ENCODE peak calls at places on chromosomes 1 and 21, in four cellular contexts. One of them, this sample, is unnamed.

GRCh38 chr1:40362699-40363098 is 10.8 kb upstream of the SMAP2 start:
- DNase-seq in GM12891: no peak
- DNase-seq in HepG2: no peak
- DNase-seq in H1: no peak
- DNase-seq in this sample: no peak

GRCh38 chr1:233368106-233368783 is 40.7 kb downstream of the MAP3K21 start:
- DNase-seq in GM12891: no peak
- DNase-seq in HepG2: no peak
- DNase-seq in H1: no peak
- DNase-seq in this sample: no peak

GRCh38 chr1:66606359-66607142 is 72.6 kb downstream of the SGIP1 start:
- DNase-seq in GM12891: no peak
- DNase-seq in HepG2: no peak
- DNase-seq in H1: no peak
- DNase-seq in this sample: no peak

GRCh38 chr1:91872560-91873081 is 13.3 kb downstream of the TGFBR3 start:
- DNase-seq in GM12891: no peak
- DNase-seq in HepG2: peak; percentile 66
- DNase-seq in H1: no peak
- DNase-seq in this sample: no peak

GRCh38 chr1:183212870-183213269 is 26.8 kb downstream of the LAMC2 start:
- DNase-seq in GM12891: no peak
- DNase-seq in HepG2: no peak
- DNase-seq in H1: no peak
- DNase-seq in this sample: no peak

GRCh38 chr1:2907051-2907450 is 105.6 kb upstream of the TTC34 start:
- DNase-seq in GM12891: no peak
- DNase-seq in HepG2: no peak
- DNase-seq in H1: no peak
- DNase-seq in this sample: no peak

GRCh38 chr1:36962991-36963390 is 71.3 kb downstream of the GRIK3 start:
- DNase-seq in GM12891: no peak
- DNase-seq in HepG2: no peak
- DNase-seq in H1: no peak
- DNase-seq in this sample: no peak

GRCh38 chr1:7517611-7518330 is 253.3 kb upstream of the VAMP3 start:
- DNase-seq in GM12891: no peak
- DNase-seq in HepG2: no peak
- DNase-seq in H1: no peak
- DNase-seq in this sample: no peak

GRCh38 chr1:207861442-207862177 is 49.3 kb downstream of the CD34 start:
- DNase-seq in GM12891: no peak
- DNase-seq in HepG2: no peak
- DNase-seq in H1: no peak
- DNase-seq in this sample: no peak

GRCh38 chr1:183473286-183473536 is 912 bp downstream of the SMG7 start:
- DNase-seq in GM12891: no peak
- DNase-seq in HepG2: no peak
- DNase-seq in H1: no peak
- DNase-seq in this sample: no peak

GRCh38 chr1:4713669-4714068 is 59.3 kb downstream of the AJAP1 start:
- DNase-seq in GM12891: no peak
- DNase-seq in HepG2: no peak
- DNase-seq in H1: no peak
- DNase-seq in this sample: no peak

GRCh38 chr1:182520746-182521145 is 68.3 kb downstream of the RNASEL start:
- DNase-seq in GM12891: no peak
- DNase-seq in HepG2: no peak
- DNase-seq in H1: no peak
- DNase-seq in this sample: no peak

GRCh38 chr1:107877092-107877491 is 87.9 kb downstream of the VAV3 start:
- DNase-seq in GM12891: no peak
- DNase-seq in HepG2: no peak
- DNase-seq in H1: no peak
- DNase-seq in this sample: no peak

GRCh38 chr1:171769171-171769570 is 12.3 kb upstream of the METTL13 start:
- DNase-seq in GM12891: no peak
- DNase-seq in HepG2: no peak
- DNase-seq in H1: no peak
- DNase-seq in this sample: no peak

GRCh38 chr1:63087966-63088365 is 234.4 kb upstream of the FOXD3 start:
- DNase-seq in GM12891: no peak
- DNase-seq in HepG2: peak; percentile 18
- DNase-seq in H1: no peak
- DNase-seq in this sample: no peak

GRCh38 chr1:17333081-17333480 is 25.1 kb downstream of the PADI4 start:
- DNase-seq in GM12891: no peak
- DNase-seq in HepG2: no peak
- DNase-seq in H1: no peak
- DNase-seq in this sample: no peak

GRCh38 chr1:11886986-11887665 is 28.4 kb upstream of the NPPB start:
- DNase-seq in GM12891: no peak
- DNase-seq in HepG2: no peak
- DNase-seq in H1: no peak
- DNase-seq in this sample: no peak

GRCh38 chr21:45887788-45888187 is 93.8 kb upstream of the COL6A1 start:
- DNase-seq in GM12891: no peak
- DNase-seq in HepG2: no peak
- DNase-seq in H1: no peak
- DNase-seq in this sample: no peak

GRCh38 chr1:23691499-23692307 is at the start of gene RPL11:
- DNase-seq in GM12891: peak; percentile 85
- DNase-seq in HepG2: peak; percentile 92
- DNase-seq in H1: peak; percentile 88
- DNase-seq in this sample: peak; percentile 83
- TF ChIP-seq POLR2A in GM12891: peak; percentile 99
- TF ChIP-seq POLR2A in HepG2: peak; percentile 94
- TF ChIP-seq POLR2A in H1: peak; percentile 97
- TF ChIP-seq POLR2A in this sample: peak; percentile 99

GRCh38 chr1:14945132-14946010 is 208.2 kb upstream of the TMEM51 start:
- DNase-seq in GM12891: no peak
- DNase-seq in HepG2: no peak
- DNase-seq in H1: no peak
- DNase-seq in this sample: no peak
- TF ChIP-seq TAF1 in GM12891: no peak
- TF ChIP-seq TAF1 in HepG2: no peak
- TF ChIP-seq TAF1 in H1: no peak
- TF ChIP-seq TAF1 in this sample: no peak

DNA sequence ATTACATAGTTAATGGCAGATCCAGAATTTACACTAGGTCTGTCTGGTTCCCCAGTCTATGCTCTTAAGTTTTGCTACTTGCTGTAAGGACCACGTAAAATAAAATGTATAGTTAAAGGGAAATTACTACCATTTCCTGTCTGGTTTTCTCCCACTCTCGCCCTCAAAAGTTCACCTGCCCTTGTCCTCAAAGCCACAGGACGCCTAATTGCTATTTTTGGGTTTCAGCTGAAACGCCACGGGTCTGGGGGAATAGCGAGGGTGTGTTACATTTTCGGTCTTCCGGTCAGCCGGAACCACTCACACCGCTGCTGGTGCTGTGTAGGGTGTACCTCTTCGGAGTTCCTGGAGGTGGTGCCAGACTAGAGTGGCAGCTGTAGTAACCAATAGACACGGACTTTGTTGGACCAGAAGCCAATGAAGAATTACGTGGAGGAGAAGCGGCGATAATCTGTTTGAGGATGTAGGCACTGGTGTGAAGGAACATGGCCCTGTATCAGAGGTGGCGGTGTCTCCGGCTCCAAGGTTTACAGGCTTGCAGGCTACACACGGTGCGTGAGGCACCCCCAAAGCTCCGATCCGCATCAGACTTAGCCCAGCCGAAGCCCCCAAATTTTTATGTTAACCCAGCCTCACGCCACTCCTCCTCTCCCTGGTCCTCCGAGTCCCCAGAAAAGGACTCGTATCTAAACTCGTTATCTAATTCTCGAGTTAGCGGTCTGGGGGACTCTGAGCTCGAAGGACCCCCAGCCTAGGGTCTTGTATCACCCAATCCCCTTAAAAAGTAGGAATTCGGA is at the start of gene TARS2:
- DNase-seq in GM12891: peak; percentile 76
- DNase-seq in HepG2: peak; percentile 97
- DNase-seq in H1: peak; percentile 93
- DNase-seq in this sample: peak; percentile 79
- TF ChIP-seq POLR2A in GM12891: peak; percentile 96
- TF ChIP-seq POLR2A in HepG2: peak; percentile 83
- TF ChIP-seq POLR2A in H1: peak; percentile 83
- TF ChIP-seq POLR2A in this sample: peak; percentile 96

GRCh38 chr1:44571712-44572571 is 102.3 kb downstream of the TMEM53 start:
- DNase-seq in GM12891: peak; percentile 37
- DNase-seq in HepG2: peak; percentile 39
- DNase-seq in H1: no peak
- DNase-seq in this sample: no peak
- TF ChIP-seq TAF1 in GM12891: no peak
- TF ChIP-seq TAF1 in HepG2: no peak
- TF ChIP-seq TAF1 in H1: no peak
- TF ChIP-seq TAF1 in this sample: no peak

DNA sequence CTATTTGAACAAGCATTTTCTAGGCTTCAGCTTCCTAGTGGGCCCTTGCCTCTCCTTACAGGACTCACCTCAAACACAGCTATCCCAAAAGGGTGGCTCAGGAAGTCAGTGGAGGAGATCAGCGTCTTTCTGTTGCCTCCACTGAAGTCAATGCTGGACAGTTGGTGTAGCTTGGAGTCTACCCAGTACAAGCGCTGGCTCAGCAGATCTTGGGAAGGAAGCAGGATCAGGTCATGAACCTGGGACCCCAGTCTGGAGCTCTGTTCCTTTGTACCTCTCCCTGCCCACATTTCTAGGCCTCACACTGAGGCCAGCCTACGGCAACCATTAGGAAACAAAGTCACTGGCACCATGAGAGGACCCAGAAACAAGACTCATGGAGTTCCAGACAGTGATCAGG is 23.7 kb upstream of the MAGOH start:
- DNase-seq in GM12891: no peak
- DNase-seq in HepG2: no peak
- DNase-seq in H1: no peak
- DNase-seq in this sample: no peak
- TF ChIP-seq POLR2A in GM12891: no peak
- TF ChIP-seq POLR2A in HepG2: no peak
- TF ChIP-seq POLR2A in H1: no peak
- TF ChIP-seq POLR2A in this sample: no peak

DNA sequence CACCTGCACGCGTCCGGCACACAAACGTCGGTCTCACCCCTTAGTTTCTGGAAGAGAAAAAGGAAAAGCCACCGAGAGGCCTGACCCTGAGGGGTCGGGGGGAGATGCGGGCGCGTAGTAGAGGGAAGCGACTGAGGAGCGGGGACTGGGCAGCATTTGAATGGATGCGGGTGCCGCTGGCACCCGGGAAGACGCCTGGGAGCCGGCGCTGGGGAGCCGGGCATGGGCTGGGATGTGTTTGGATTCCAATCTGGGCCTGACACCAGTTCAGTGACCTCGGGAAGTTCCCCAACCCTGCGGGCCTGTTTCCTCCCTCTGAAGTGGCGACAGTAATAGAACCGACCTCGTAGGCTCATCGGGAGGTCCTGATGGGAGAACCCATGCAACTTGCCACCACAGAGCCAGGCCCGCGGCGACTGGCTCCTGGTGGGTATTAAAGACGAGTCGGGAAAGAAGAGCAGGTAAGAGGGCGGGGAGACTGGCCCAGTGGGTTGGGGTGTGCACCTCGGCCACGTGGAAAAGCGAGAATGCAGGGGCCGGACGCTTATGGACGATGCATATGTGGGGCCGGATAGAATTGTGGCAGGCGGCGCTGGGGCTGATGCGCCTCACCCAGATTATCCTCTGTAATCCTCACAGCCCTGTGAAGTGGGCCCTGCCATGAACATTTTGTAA is 105.9 kb downstream of the SLC16A1 start:
- DNase-seq in GM12891: peak; percentile 12
- DNase-seq in HepG2: no peak
- DNase-seq in H1: no peak
- DNase-seq in this sample: no peak
- TF ChIP-seq TAF1 in GM12891: no peak
- TF ChIP-seq TAF1 in HepG2: no peak
- TF ChIP-seq TAF1 in H1: no peak
- TF ChIP-seq TAF1 in this sample: no peak

GRCh38 chr1:193199940-193200339 is 13.5 kb upstream of the B3GALT2 start:
- DNase-seq in GM12891: no peak
- DNase-seq in HepG2: no peak
- DNase-seq in H1: no peak
- DNase-seq in this sample: no peak
- TF ChIP-seq POLR2A in GM12891: no peak
- TF ChIP-seq POLR2A in HepG2: no peak
- TF ChIP-seq POLR2A in H1: no peak
- TF ChIP-seq POLR2A in this sample: no peak

GRCh38 chr1:51744506-51745303 is 127.8 kb downstream of the OSBPL9 start:
- DNase-seq in GM12891: no peak
- DNase-seq in HepG2: no peak
- DNase-seq in H1: no peak
- DNase-seq in this sample: no peak

GRCh38 chr1:51741121-51741681 is 124.3 kb downstream of the OSBPL9 start:
- DNase-seq in GM12891: no peak
- DNase-seq in HepG2: no peak
- DNase-seq in H1: no peak
- DNase-seq in this sample: no peak

GRCh38 chr1:51738681-51739080 is 121.8 kb downstream of the OSBPL9 start:
- DNase-seq in GM12891: no peak
- DNase-seq in HepG2: no peak
- DNase-seq in H1: no peak
- DNase-seq in this sample: no peak

GRCh38 chr1:51736702-51737101 is 119.8 kb downstream of the OSBPL9 start:
- DNase-seq in GM12891: no peak
- DNase-seq in HepG2: no peak
- DNase-seq in H1: no peak
- DNase-seq in this sample: no peak

GRCh38 chr1:51740652-51741051 is 123.8 kb downstream of the OSBPL9 start:
- DNase-seq in GM12891: no peak
- DNase-seq in HepG2: no peak
- DNase-seq in H1: no peak
- DNase-seq in this sample: no peak
- TF ChIP-seq TAF1 in GM12891: no peak
- TF ChIP-seq TAF1 in HepG2: no peak
- TF ChIP-seq TAF1 in H1: no peak
- TF ChIP-seq TAF1 in this sample: no peak

GRCh38 chr1:19599810-19600209 is 44.3 kb upstream of the NBL1 start:
- DNase-seq in GM12891: no peak
- DNase-seq in HepG2: no peak
- DNase-seq in H1: no peak
- DNase-seq in this sample: no peak

GRCh38 chr1:19596065-19596718 is 47.9 kb upstream of the NBL1 start:
- DNase-seq in GM12891: no peak
- DNase-seq in HepG2: no peak
- DNase-seq in H1: no peak
- DNase-seq in this sample: no peak

GRCh38 chr1:19591482-19592093 is 52.5 kb upstream of the NBL1 start:
- DNase-seq in GM12891: no peak
- DNase-seq in HepG2: no peak
- DNase-seq in H1: no peak
- DNase-seq in this sample: no peak

GRCh38 chr1:19597463-19598309 is 46.4 kb upstream of the NBL1 start:
- DNase-seq in GM12891: peak; percentile 12
- DNase-seq in HepG2: no peak
- DNase-seq in H1: no peak
- DNase-seq in this sample: no peak

GRCh38 chr1:19596719-19597462 is 47.2 kb upstream of the NBL1 start:
- DNase-seq in GM12891: peak; percentile 79
- DNase-seq in HepG2: peak; percentile 99
- DNase-seq in H1: peak; percentile 96
- DNase-seq in this sample: peak; percentile 82
- TF ChIP-seq POLR2A in GM12891: peak; percentile 89
- TF ChIP-seq POLR2A in HepG2: peak; percentile 82
- TF ChIP-seq POLR2A in H1: no peak
- TF ChIP-seq POLR2A in this sample: peak; percentile 95

This sample was measured in GM12892.